ENCODE peak calls at places on chromosome 18, in ten cellular contexts. One of them, this sample, is unnamed.

GRCh38 chr18:36653141-36653869 is 175.5 kb downstream of the TPGS2 start:
- DNase-seq in spleen: no peak
- DNase-seq in bronchial epithelial cell: no peak
- DNase-seq in pancreas: no peak
- DNase-seq in prostate gland: no peak
- DNase-seq in tibial artery: no peak
- DNase-seq in endodermal cell: no peak
- DNase-seq in CD4-positive, alpha-beta memory T cell: no peak
- DNase-seq in coronary artery: no peak
- DNase-seq in fibroblast of mammary gland: no peak
- DNase-seq in this sample: no peak

GRCh38 chr18:77101410-77102245 is 31.0 kb downstream of the MBP start:
- DNase-seq in coronary artery: peak
- DNase-seq in pancreas: peak
- DNase-seq in prostate gland: no peak
- DNase-seq in endodermal cell: peak
- DNase-seq in spleen: peak
- DNase-seq in tibial artery: peak
- DNase-seq in CD4-positive, alpha-beta memory T cell: peak
- DNase-seq in fibroblast of mammary gland: peak
- DNase-seq in bronchial epithelial cell: peak
- DNase-seq in this sample: no peak

GRCh38 chr18:79353238-79353637 is 42.5 kb upstream of the NFATC1 start:
- DNase-seq in spleen: no peak
- DNase-seq in pancreas: no peak
- DNase-seq in CD4-positive, alpha-beta memory T cell: no peak
- DNase-seq in fibroblast of mammary gland: no peak
- DNase-seq in tibial artery: no peak
- DNase-seq in endodermal cell: peak
- DNase-seq in bronchial epithelial cell: no peak
- DNase-seq in prostate gland: no peak
- DNase-seq in coronary artery: no peak
- DNase-seq in this sample: no peak

GRCh38 chr18:34978953-34979608 is 62.1 kb upstream of the MAPRE2 start:
- DNase-seq in endodermal cell: peak
- DNase-seq in fibroblast of mammary gland: peak
- DNase-seq in prostate gland: peak
- DNase-seq in CD4-positive, alpha-beta memory T cell: peak
- DNase-seq in bronchial epithelial cell: peak
- DNase-seq in coronary artery: peak
- DNase-seq in pancreas: peak
- DNase-seq in tibial artery: peak
- DNase-seq in spleen: peak
- DNase-seq in this sample: peak

GRCh38 chr18:32714571-32715148 is 58.2 kb downstream of the KLHL14 start:
- DNase-seq in endodermal cell: peak
- DNase-seq in tibial artery: no peak
- DNase-seq in coronary artery: no peak
- DNase-seq in CD4-positive, alpha-beta memory T cell: peak
- DNase-seq in spleen: no peak
- DNase-seq in pancreas: peak
- DNase-seq in fibroblast of mammary gland: peak
- DNase-seq in bronchial epithelial cell: peak
- DNase-seq in prostate gland: peak
- DNase-seq in this sample: no peak

GRCh38 chr18:62751341-62751821 is 36.0 kb downstream of the PHLPP1 start:
- DNase-seq in pancreas: no peak
- DNase-seq in CD4-positive, alpha-beta memory T cell: no peak
- DNase-seq in coronary artery: no peak
- DNase-seq in spleen: no peak
- DNase-seq in prostate gland: no peak
- DNase-seq in fibroblast of mammary gland: no peak
- DNase-seq in bronchial epithelial cell: no peak
- DNase-seq in tibial artery: no peak
- DNase-seq in endodermal cell: peak
- DNase-seq in this sample: no peak

GRCh38 chr18:13797157-13797611 is 26.8 kb upstream of the MC5R start:
- DNase-seq in spleen: no peak
- DNase-seq in endodermal cell: no peak
- DNase-seq in prostate gland: no peak
- DNase-seq in bronchial epithelial cell: peak
- DNase-seq in pancreas: no peak
- DNase-seq in tibial artery: no peak
- DNase-seq in coronary artery: no peak
- DNase-seq in fibroblast of mammary gland: no peak
- DNase-seq in CD4-positive, alpha-beta memory T cell: no peak
- DNase-seq in this sample: no peak

GRCh38 chr18:34322365-34323289 is 97.9 kb upstream of the NOL4 start:
- DNase-seq in coronary artery: no peak
- DNase-seq in prostate gland: peak
- DNase-seq in endodermal cell: peak
- DNase-seq in tibial artery: no peak
- DNase-seq in pancreas: peak
- DNase-seq in bronchial epithelial cell: peak
- DNase-seq in CD4-positive, alpha-beta memory T cell: no peak
- DNase-seq in spleen: no peak
- DNase-seq in fibroblast of mammary gland: peak
- DNase-seq in this sample: no peak

GRCh38 chr18:48934708-48935432 is 15.9 kb downstream of the SMAD7 start:
- DNase-seq in coronary artery: peak
- DNase-seq in tibial artery: no peak
- DNase-seq in prostate gland: no peak
- DNase-seq in pancreas: no peak
- DNase-seq in spleen: peak
- DNase-seq in endodermal cell: no peak
- DNase-seq in bronchial epithelial cell: no peak
- DNase-seq in CD4-positive, alpha-beta memory T cell: no peak
- DNase-seq in fibroblast of mammary gland: no peak
- DNase-seq in this sample: no peak

GRCh38 chr18:13254971-13255927 is 36.7 kb downstream of the LDLRAD4 start:
- DNase-seq in prostate gland: no peak
- DNase-seq in endodermal cell: peak
- DNase-seq in CD4-positive, alpha-beta memory T cell: no peak
- DNase-seq in fibroblast of mammary gland: no peak
- DNase-seq in spleen: peak
- DNase-seq in pancreas: no peak
- DNase-seq in tibial artery: peak
- DNase-seq in coronary artery: peak
- DNase-seq in bronchial epithelial cell: no peak
- DNase-seq in this sample: no peak

GRCh38 chr18:46946656-46947282 is 29.4 kb downstream of the KATNAL2 start:
- DNase-seq in bronchial epithelial cell: peak
- DNase-seq in spleen: peak
- DNase-seq in fibroblast of mammary gland: peak
- DNase-seq in pancreas: peak
- DNase-seq in tibial artery: peak
- DNase-seq in endodermal cell: peak
- DNase-seq in prostate gland: peak
- DNase-seq in CD4-positive, alpha-beta memory T cell: peak
- DNase-seq in coronary artery: peak
- DNase-seq in this sample: peak

GRCh38 chr18:58209326-58209725 is 165.3 kb downstream of the NEDD4L start:
- DNase-seq in spleen: no peak
- DNase-seq in CD4-positive, alpha-beta memory T cell: no peak
- DNase-seq in tibial artery: no peak
- DNase-seq in coronary artery: no peak
- DNase-seq in bronchial epithelial cell: peak
- DNase-seq in prostate gland: no peak
- DNase-seq in endodermal cell: no peak
- DNase-seq in fibroblast of mammary gland: peak
- DNase-seq in pancreas: no peak
- DNase-seq in this sample: no peak
- H3K4me3 ChIP-seq in spleen: no peak
- H3K4me3 ChIP-seq in CD4-positive, alpha-beta memory T cell: no peak
- H3K4me3 ChIP-seq in tibial artery: no peak
- H3K4me3 ChIP-seq in coronary artery: no peak
- H3K4me3 ChIP-seq in bronchial epithelial cell: no peak
- H3K4me3 ChIP-seq in prostate gland: no peak
- H3K4me3 ChIP-seq in endodermal cell: no peak
- H3K4me3 ChIP-seq in fibroblast of mammary gland: no peak
- H3K4me3 ChIP-seq in pancreas: no peak
- H3K4me3 ChIP-seq in this sample: no peak

GRCh38 chr18:9067823-9068222 is 34.7 kb upstream of the NDUFV2 start:
- DNase-seq in pancreas: no peak
- DNase-seq in prostate gland: no peak
- DNase-seq in spleen: no peak
- DNase-seq in coronary artery: no peak
- DNase-seq in endodermal cell: no peak
- DNase-seq in bronchial epithelial cell: no peak
- DNase-seq in fibroblast of mammary gland: no peak
- DNase-seq in tibial artery: no peak
- DNase-seq in CD4-positive, alpha-beta memory T cell: no peak
- DNase-seq in this sample: no peak

GRCh38 chr18:9068346-9068745 is 34.2 kb upstream of the NDUFV2 start:
- DNase-seq in spleen: no peak
- DNase-seq in prostate gland: no peak
- DNase-seq in fibroblast of mammary gland: no peak
- DNase-seq in CD4-positive, alpha-beta memory T cell: no peak
- DNase-seq in tibial artery: no peak
- DNase-seq in endodermal cell: no peak
- DNase-seq in pancreas: no peak
- DNase-seq in bronchial epithelial cell: peak
- DNase-seq in coronary artery: no peak
- DNase-seq in this sample: no peak

GRCh38 chr18:9066817-9067306 is 35.6 kb upstream of the NDUFV2 start:
- DNase-seq in fibroblast of mammary gland: no peak
- DNase-seq in bronchial epithelial cell: no peak
- DNase-seq in endodermal cell: no peak
- DNase-seq in tibial artery: no peak
- DNase-seq in spleen: no peak
- DNase-seq in coronary artery: no peak
- DNase-seq in pancreas: no peak
- DNase-seq in prostate gland: no peak
- DNase-seq in CD4-positive, alpha-beta memory T cell: no peak
- DNase-seq in this sample: no peak

GRCh38 chr18:9065864-9066263 is 36.6 kb upstream of the NDUFV2 start:
- DNase-seq in coronary artery: no peak
- DNase-seq in endodermal cell: peak
- DNase-seq in prostate gland: no peak
- DNase-seq in spleen: no peak
- DNase-seq in CD4-positive, alpha-beta memory T cell: no peak
- DNase-seq in bronchial epithelial cell: no peak
- DNase-seq in fibroblast of mammary gland: no peak
- DNase-seq in tibial artery: no peak
- DNase-seq in pancreas: no peak
- DNase-seq in this sample: no peak

GRCh38 chr18:9066358-9066757 is 36.1 kb upstream of the NDUFV2 start:
- DNase-seq in CD4-positive, alpha-beta memory T cell: no peak
- DNase-seq in pancreas: no peak
- DNase-seq in bronchial epithelial cell: no peak
- DNase-seq in prostate gland: no peak
- DNase-seq in spleen: no peak
- DNase-seq in coronary artery: no peak
- DNase-seq in fibroblast of mammary gland: no peak
- DNase-seq in endodermal cell: peak
- DNase-seq in tibial artery: no peak
- DNase-seq in this sample: no peak
- H3K4me3 ChIP-seq in CD4-positive, alpha-beta memory T cell: no peak
- H3K4me3 ChIP-seq in pancreas: no peak
- H3K4me3 ChIP-seq in bronchial epithelial cell: no peak
- H3K4me3 ChIP-seq in prostate gland: no peak
- H3K4me3 ChIP-seq in spleen: no peak
- H3K4me3 ChIP-seq in coronary artery: no peak
- H3K4me3 ChIP-seq in fibroblast of mammary gland: no peak
- H3K4me3 ChIP-seq in endodermal cell: no peak
- H3K4me3 ChIP-seq in tibial artery: no peak
- H3K4me3 ChIP-seq in this sample: no peak

GRCh38 chr18:75052475-75052874 is 156.5 kb downstream of the PTGR3 start:
- DNase-seq in endodermal cell: peak
- DNase-seq in coronary artery: no peak
- DNase-seq in prostate gland: no peak
- DNase-seq in tibial artery: no peak
- DNase-seq in fibroblast of mammary gland: no peak
- DNase-seq in pancreas: no peak
- DNase-seq in CD4-positive, alpha-beta memory T cell: no peak
- DNase-seq in spleen: no peak
- DNase-seq in bronchial epithelial cell: no peak
- DNase-seq in this sample: no peak

GRCh38 chr18:75057169-75057789 is 151.7 kb downstream of the PTGR3 start:
- DNase-seq in bronchial epithelial cell: no peak
- DNase-seq in fibroblast of mammary gland: no peak
- DNase-seq in spleen: no peak
- DNase-seq in pancreas: no peak
- DNase-seq in endodermal cell: no peak
- DNase-seq in CD4-positive, alpha-beta memory T cell: no peak
- DNase-seq in coronary artery: no peak
- DNase-seq in tibial artery: no peak
- DNase-seq in prostate gland: no peak
- DNase-seq in this sample: no peak

GRCh38 chr18:75053028-75053624 is 155.8 kb downstream of the PTGR3 start:
- DNase-seq in bronchial epithelial cell: no peak
- DNase-seq in CD4-positive, alpha-beta memory T cell: no peak
- DNase-seq in pancreas: no peak
- DNase-seq in spleen: no peak
- DNase-seq in tibial artery: no peak
- DNase-seq in coronary artery: no peak
- DNase-seq in fibroblast of mammary gland: no peak
- DNase-seq in prostate gland: no peak
- DNase-seq in endodermal cell: no peak
- DNase-seq in this sample: no peak

GRCh38 chr18:75051757-75052156 is 157.2 kb downstream of the PTGR3 start:
- DNase-seq in spleen: no peak
- DNase-seq in pancreas: no peak
- DNase-seq in endodermal cell: no peak
- DNase-seq in coronary artery: no peak
- DNase-seq in CD4-positive, alpha-beta memory T cell: no peak
- DNase-seq in fibroblast of mammary gland: no peak
- DNase-seq in tibial artery: no peak
- DNase-seq in bronchial epithelial cell: no peak
- DNase-seq in prostate gland: no peak
- DNase-seq in this sample: no peak

DNA sequence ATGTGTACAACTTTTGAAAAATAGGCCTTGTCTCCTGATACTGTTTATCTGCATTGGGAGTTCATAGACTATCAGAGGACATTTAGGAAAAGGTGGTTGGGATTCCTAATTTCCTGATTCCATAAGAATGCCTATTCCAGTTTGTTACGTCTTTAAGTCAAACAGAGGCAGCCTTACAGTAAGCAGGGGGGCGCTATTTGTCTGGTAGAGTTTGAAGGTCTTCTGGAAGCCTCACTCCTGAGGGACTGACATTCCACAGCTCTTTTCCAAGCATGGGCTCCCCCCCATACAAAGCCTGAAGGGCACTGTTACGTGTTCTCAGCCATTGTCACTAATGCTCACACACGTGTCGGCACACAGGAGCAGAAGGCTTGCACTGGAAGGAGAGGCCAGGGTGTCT is 154.3 kb downstream of the PTGR3 start:
- DNase-seq in CD4-positive, alpha-beta memory T cell: no peak
- DNase-seq in tibial artery: no peak
- DNase-seq in pancreas: no peak
- DNase-seq in bronchial epithelial cell: no peak
- DNase-seq in coronary artery: no peak
- DNase-seq in spleen: no peak
- DNase-seq in fibroblast of mammary gland: no peak
- DNase-seq in endodermal cell: no peak
- DNase-seq in prostate gland: no peak
- DNase-seq in this sample: no peak
- H3K4me3 ChIP-seq in CD4-positive, alpha-beta memory T cell: no peak
- H3K4me3 ChIP-seq in tibial artery: no peak
- H3K4me3 ChIP-seq in pancreas: no peak
- H3K4me3 ChIP-seq in bronchial epithelial cell: no peak
- H3K4me3 ChIP-seq in coronary artery: no peak
- H3K4me3 ChIP-seq in spleen: no peak
- H3K4me3 ChIP-seq in fibroblast of mammary gland: no peak
- H3K4me3 ChIP-seq in endodermal cell: no peak
- H3K4me3 ChIP-seq in prostate gland: no peak
- H3K4me3 ChIP-seq in this sample: no peak

GRCh38 chr18:27447530-27447929 is 262.4 kb upstream of the CHST9 start:
- DNase-seq in endodermal cell: peak
- DNase-seq in coronary artery: no peak
- DNase-seq in CD4-positive, alpha-beta memory T cell: no peak
- DNase-seq in fibroblast of mammary gland: no peak
- DNase-seq in spleen: no peak
- DNase-seq in prostate gland: no peak
- DNase-seq in tibial artery: no peak
- DNase-seq in bronchial epithelial cell: no peak
- DNase-seq in pancreas: no peak
- DNase-seq in this sample: no peak
- H3K4me3 ChIP-seq in endodermal cell: no peak
- H3K4me3 ChIP-seq in coronary artery: no peak
- H3K4me3 ChIP-seq in CD4-positive, alpha-beta memory T cell: no peak
- H3K4me3 ChIP-seq in fibroblast of mammary gland: no peak
- H3K4me3 ChIP-seq in spleen: no peak
- H3K4me3 ChIP-seq in prostate gland: no peak
- H3K4me3 ChIP-seq in tibial artery: no peak
- H3K4me3 ChIP-seq in bronchial epithelial cell: no peak
- H3K4me3 ChIP-seq in pancreas: no peak
- H3K4me3 ChIP-seq in this sample: no peak

This sample was measured in CD8-positive, alpha-beta T cell.